ENCODE peak calls at places on chromosomes 12 and 14, in nine cellular contexts. Z, I, R, O, Y, V, J, P and C are unnamed samples.

GRCh38 chr12:1171657-1172056 is 180.6 kb downstream of the ERC1 start:
- DNase-seq in Y (no peak), R (no peak), V (no peak), J (no peak), Z (peak; percentile 54), I (no peak), P (no peak), O (peak; percentile 15), C (no peak)

GRCh38 chr14:79967001-79967400 is 244.3 kb downstream of the DIO2 start:
- DNase-seq in P (no peak), Y (no peak), O (no peak), J (no peak), I (no peak), Z (no peak), V (no peak), R (peak; percentile 23), C (peak; percentile 2)

GRCh38 chr12:88052686-88053085 is 23.5 kb upstream of the C12orf50 start:
- DNase-seq in V (no peak), J (no peak), P (peak; percentile 26), Y (no peak), O (peak; percentile 39), I (no peak), R (peak; percentile 67), Z (peak; percentile 53), C (no peak)

GRCh38 chr12:128612150-128612850 is 211.5 kb downstream of the SLC15A4 start:
- DNase-seq in V (no peak), Z (no peak), Y (no peak), I (no peak), O (no peak), J (no peak), R (no peak), P (no peak), C (no peak)

GRCh38 chr12:82527165-82527780 is 159.4 kb upstream of the TMTC2 start:
- DNase-seq in V (peak; percentile 28), I (no peak), P (peak; percentile 81), O (peak; percentile 19), R (peak; percentile 77), J (no peak), Y (no peak), Z (peak; percentile 46), C (peak; percentile 39)

GRCh38 chr14:68788275-68789001 is 4.4 kb downstream of the ZFP36L1 start:
- DNase-seq in I (no peak), Z (no peak), P (no peak), Y (peak; percentile 7), V (no peak), O (no peak), J (no peak), R (no peak), C (no peak)

GRCh38 chr12:76679778-76680177 is 84.1 kb upstream of the ZDHHC17 start:
- DNase-seq in P (no peak), O (no peak), Y (no peak), V (no peak), J (no peak), Z (no peak), R (peak; percentile 12), I (no peak), C (no peak)

GRCh38 chr12:124833693-124834122 is 30.0 kb downstream of the SCARB1 start:
- DNase-seq in V (no peak), I (no peak), O (no peak), R (no peak), Y (no peak), P (no peak), J (peak; percentile 49), Z (peak; percentile 27), C (no peak)

DNA sequence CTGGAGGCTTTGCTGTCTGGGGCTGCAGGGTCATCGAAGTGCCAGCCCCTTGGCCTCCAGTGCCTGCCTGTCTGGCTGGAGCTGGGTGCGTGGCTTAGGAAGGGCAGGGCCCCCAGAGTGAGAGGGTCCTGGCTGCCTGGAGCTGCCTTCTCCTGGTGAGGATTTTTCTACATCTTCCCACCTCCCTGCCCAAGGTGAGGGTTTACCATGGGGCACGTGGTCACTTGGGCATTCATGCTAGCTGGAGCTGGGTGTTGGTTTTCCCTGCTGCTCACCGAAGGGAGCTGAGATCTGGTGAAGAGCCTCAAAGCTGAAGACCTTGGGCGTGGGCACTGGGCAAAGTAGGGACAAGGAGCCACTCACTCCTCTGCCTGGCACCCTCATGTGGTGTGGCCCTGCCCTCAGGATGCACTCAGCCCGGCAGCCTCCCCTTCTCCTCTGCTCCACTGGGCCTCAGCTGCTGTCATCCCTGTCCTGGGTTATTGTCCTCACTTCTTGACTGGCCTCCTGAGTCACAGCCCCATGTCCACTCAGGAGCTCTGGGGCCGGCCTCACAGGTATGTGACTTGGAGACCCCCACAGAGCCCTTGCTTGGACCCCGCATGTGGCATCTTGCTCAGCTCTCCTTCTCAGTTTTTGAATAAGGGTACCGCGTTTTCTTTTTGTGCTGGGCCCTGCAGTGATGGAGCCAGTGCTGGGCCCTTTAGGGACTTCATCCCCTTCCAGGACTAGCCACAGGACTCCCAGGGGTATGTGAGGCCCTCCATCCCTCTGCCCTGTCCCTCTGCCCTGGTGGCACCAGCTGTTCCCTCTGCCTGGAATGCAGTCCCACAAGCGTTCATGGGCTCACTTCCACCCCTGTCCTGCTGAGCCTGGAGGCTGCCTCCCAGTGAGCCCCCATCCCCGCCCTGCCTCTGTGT is 1.6 kb downstream of the CEP170B start:
- DNase-seq in P (no peak), I (peak; percentile 49), R (no peak), J (peak; percentile 50), Y (no peak), Z (no peak), O (no peak), V (no peak), C (no peak)
- H3K4me3 ChIP-seq in P (no peak overlapping the region), I (peak overlapping the region; percentile 80), R (peak overlapping the region; percentile 91), J (peak overlapping the region; percentile 56), Y (peak overlapping the region; percentile 79), Z (peak overlapping the region; percentile 71), O (peak overlapping the region; percentile 72), V (peak overlapping the region; percentile 90), C (peak overlapping the region; percentile 68)

GRCh38 chr14:100709956-100710284 is 16.8 kb upstream of the DLK1 start:
- DNase-seq in I (no peak), J (no peak), V (no peak), O (no peak), Y (no peak), Z (no peak), P (no peak), R (no peak), C (no peak)

GRCh38 chr14:100706860-100707259 is 19.8 kb upstream of the DLK1 start:
- DNase-seq in Y (no peak), P (no peak), R (no peak), Z (no peak), J (no peak), V (no peak), O (no peak), I (no peak), C (no peak)

GRCh38 chr14:100709252-100709955 is 17.3 kb upstream of the DLK1 start:
- DNase-seq in V (peak; percentile 26), P (no peak), J (peak; percentile 86), I (no peak), Y (peak; percentile 22), Z (no peak), R (peak; percentile 43), O (no peak), C (no peak)

GRCh38 chr14:100710391-100711116 is 16.1 kb upstream of the DLK1 start:
- DNase-seq in O (no peak), J (peak; percentile 47), I (no peak), Y (no peak), Z (no peak), V (no peak), P (no peak), R (no peak), C (no peak)

DNA sequence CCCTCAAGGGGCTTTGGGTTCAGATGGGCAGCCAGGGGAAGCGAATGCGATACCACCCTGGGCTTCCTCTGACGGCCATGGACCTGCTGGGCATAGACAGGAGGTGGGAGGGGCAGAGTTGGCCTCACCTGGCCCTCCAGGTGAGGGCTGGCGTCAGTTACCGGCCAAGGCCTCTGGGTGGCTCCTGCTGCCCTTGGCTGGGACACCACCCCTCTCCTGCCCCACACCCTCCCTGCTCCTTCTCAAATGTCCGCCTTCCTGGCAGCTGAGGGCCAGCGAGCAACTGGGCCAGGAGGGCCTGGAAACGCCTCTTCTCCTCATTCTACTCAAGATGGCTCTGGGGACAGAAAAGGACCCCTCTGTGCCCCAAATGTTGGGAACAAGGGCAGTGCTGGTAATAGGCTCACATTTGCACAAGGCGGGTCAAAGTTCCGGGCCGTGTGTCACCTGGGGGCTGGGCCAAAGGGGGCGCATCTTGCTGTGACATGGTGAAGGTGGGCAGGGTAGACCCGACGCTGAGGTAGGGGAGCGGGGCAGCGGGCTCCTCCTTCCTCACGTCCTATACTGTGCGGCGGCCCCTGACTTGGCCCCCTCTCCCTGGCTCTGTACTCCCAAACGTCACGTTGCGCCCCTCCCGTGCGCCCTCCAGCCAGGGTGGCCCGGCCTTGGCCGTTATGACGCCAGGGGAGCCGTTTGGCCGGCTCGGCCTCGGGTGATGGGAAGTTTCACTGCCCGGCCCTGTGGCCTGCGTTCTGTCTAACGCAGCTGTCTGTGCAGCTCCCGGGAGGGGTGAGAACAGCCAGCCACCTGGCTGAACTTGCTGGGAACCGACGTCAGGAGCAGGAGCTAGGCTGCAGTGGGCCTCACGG is 18.1 kb upstream of the DLK1 start:
- DNase-seq in O (peak; percentile 54), V (no peak), J (peak; percentile 85), Z (peak; percentile 23), R (peak; percentile 84), Y (no peak), I (no peak), P (no peak), C (no peak)
- H3K4me3 ChIP-seq in O (no peak overlapping the region), V (no peak overlapping the region), J (no peak overlapping the region), Z (no peak overlapping the region), R (peak overlapping the region; percentile 0), Y (no peak overlapping the region), I (no peak overlapping the region), P (no peak overlapping the region), C (no peak overlapping the region)

DNA sequence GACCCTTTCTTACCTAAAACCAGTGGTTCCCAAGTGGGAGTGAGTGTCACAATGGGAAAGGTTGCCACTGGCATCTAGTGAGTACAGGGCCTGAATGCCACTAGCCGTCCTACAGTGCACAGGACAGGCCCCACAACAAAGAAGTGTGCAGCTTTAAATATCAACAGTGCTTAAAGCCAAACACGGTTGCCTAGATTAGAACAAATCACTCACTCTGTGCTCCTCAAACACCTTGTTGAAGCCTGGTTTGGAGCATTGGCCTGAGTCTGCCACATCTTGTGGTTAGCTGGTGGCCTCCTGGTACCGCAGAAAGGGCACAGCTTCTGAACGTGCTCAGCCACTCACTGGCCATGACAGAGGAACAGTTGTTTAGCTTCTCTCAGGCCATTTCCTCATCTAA is 7.5 kb upstream of the VASH1 start:
- DNase-seq in R (no peak), J (no peak), Y (peak; percentile 11), V (no peak), Z (no peak), O (no peak), P (no peak), I (no peak), C (no peak)
- H3K4me3 ChIP-seq in R (no peak overlapping the region), J (no peak overlapping the region), Y (no peak overlapping the region), V (no peak overlapping the region), Z (no peak overlapping the region), O (no peak overlapping the region), P (no peak overlapping the region), I (no peak overlapping the region), C (no peak overlapping the region)

DNA sequence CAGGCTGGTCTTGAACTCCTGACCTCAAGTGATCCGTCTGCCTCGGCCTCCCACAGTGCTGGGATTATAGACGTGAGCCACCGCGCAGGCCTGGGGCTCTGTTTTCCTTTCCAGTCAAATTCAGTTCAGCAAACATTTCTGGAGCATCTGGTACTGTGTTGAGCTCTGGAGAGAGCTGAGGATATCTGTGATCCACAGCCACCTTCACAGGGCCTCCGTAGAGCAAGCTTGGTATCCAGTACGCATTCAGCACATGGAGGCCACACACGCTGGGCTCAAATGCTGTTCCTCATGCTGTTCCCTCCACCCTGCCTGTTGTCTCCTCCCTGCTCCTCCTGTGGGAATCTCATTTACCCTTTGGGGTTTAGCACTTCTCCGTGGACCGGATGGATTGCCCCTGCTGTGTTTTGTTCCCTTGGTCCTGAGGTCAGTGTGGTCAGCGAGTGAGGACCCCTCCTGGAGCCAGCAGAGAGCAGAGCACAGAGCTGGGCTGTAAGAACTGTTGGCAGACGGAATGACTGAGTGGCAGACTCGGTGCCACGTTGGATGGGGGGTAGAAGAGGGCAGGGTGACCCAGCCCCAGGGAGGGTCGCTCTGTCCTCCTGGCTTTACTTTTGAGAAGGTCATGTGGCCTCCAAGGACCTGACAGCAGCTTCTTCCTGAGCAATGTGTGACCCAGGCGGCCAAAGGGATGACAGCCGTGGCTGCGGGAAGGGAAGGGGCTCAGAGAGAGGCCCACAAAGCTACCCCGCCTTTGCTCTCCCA is 891 bp downstream of the RPS6KL1 start:
- DNase-seq in V (no peak), J (no peak), P (no peak), R (no peak), O (no peak), I (no peak), Y (no peak), Z (no peak), C (no peak)
- H3K4me3 ChIP-seq in V (no peak overlapping the region), J (peak overlapping the region; percentile 53), P (no peak overlapping the region), R (peak overlapping the region; percentile 82), O (peak overlapping the region; percentile 87), I (no peak overlapping the region), Y (peak overlapping the region; percentile 59), Z (peak overlapping the region; percentile 81), C (peak overlapping the region; percentile 68)